ENCODE peak calls at places on chromosomes 4 and X, in seven cellular contexts. N is frontal cortex; E is suprapubic skin; A is esophagus squamous epithelium; H is central memory CD4-positive, alpha-beta T cell; X is D341Med; K is HEK293T. O is an unnamed sample.

GRCh38 chrX:53377464-53377863 is 45.0 kb downstream of the SMC1A start:
- DNase-seq in E (no peak), N (no peak), H (no peak), X (no peak), A (no peak), K (no peak), O (no peak)

GRCh38 chrX:115018040-115018647 is 728 bp upstream of the IL13RA2 start:
- DNase-seq in X (no peak), E (no peak), N (no peak), A (no peak), K (no peak), H (no peak), O (peak)

GRCh38 chr4:80322716-80323115 is 12.8 kb upstream of the CFAP299 start:
- DNase-seq in A (no peak), X (no peak), N (no peak), E (no peak), H (no peak), K (peak), O (peak)

GRCh38 chr4:16264798-16265197 is 38.5 kb upstream of the TAPT1 start:
- DNase-seq in K (peak), N (peak), A (no peak), E (no peak), X (peak), H (peak), O (peak)

GRCh38 chr4:139419388-139419914 is 34.5 kb upstream of the RAB33B start:
- DNase-seq in X (no peak), K (no peak), H (no peak), N (no peak), E (no peak), A (no peak), O (peak)

GRCh38 chr4:82248903-82249632 is 124.7 kb downstream of the HNRNPD start:
- DNase-seq in N (no peak), A (no peak), X (no peak), K (no peak), E (no peak), H (no peak), O (no peak)

GRCh38 chrX:153921511-153922285 is 4.4 kb downstream of the ARHGAP4 start:
- DNase-seq in N (no peak), H (no peak), X (no peak), A (no peak), K (no peak), E (no peak), O (no peak)

GRCh38 chrX:26848511-26848910 is 614.6 kb downstream of the PPP4R3C start:
- DNase-seq in H (no peak), X (no peak), K (no peak), A (no peak), E (no peak), N (no peak), O (no peak)

GRCh38 chr4:3294401-3295241 is 1.8 kb downstream of the RGS12 start:
- DNase-seq in E (peak), N (no peak), K (no peak), A (no peak), X (no peak), H (no peak), O (no peak)

GRCh38 chr4:100093091-100093866 is 97.0 kb downstream of the DDIT4L start:
- DNase-seq in K (peak), N (peak), E (peak), X (peak), H (peak), A (peak), O (peak)

GRCh38 chr4:54498661-54499111 is 159.1 kb upstream of the KIT start:
- DNase-seq in E (no peak), N (no peak), H (no peak), A (no peak), X (no peak), K (no peak), O (no peak)

GRCh38 chr4:155405059-155405458 is 28.3 kb upstream of the MAP9 start:
- DNase-seq in N (no peak), K (no peak), H (no peak), A (no peak), E (no peak), X (no peak), O (no peak)